ENCODE peak calls at places on chromosome 7, in ten cellular contexts. One of them, this sample, is unnamed.

GRCh38 chr7:47482013-47482761 is 99.7 kb downstream of the TNS3 start:
- DNase-seq in EH: peak
- DNase-seq in NCI-H524: no peak
- DNase-seq in heart left ventricle: peak
- DNase-seq in GM10248: no peak
- DNase-seq in kidney glomerular epithelial cell: peak
- DNase-seq in stimulated activated CD4-positive, alpha-beta T cell treated with anti-CD3 and anti-CD28 coated beads, Interleukin-1b, Interleukin-23, amount 100 ng/mL, for 24 hours: no peak
- DNase-seq in effector CD4-positive, alpha-beta T cell: no peak
- DNase-seq in SHP77: no peak
- DNase-seq in prostate gland: no peak
- DNase-seq in this sample: no peak

GRCh38 chr7:157576415-157576814 is 239.6 kb downstream of the DNAJB6 start:
- DNase-seq in EH: no peak
- DNase-seq in NCI-H524: no peak
- DNase-seq in heart left ventricle: no peak
- DNase-seq in GM10248: no peak
- DNase-seq in kidney glomerular epithelial cell: no peak
- DNase-seq in stimulated activated CD4-positive, alpha-beta T cell treated with anti-CD3 and anti-CD28 coated beads, Interleukin-1b, Interleukin-23, amount 100 ng/mL, for 24 hours: peak
- DNase-seq in effector CD4-positive, alpha-beta T cell: peak
- DNase-seq in SHP77: no peak
- DNase-seq in prostate gland: no peak
- DNase-seq in this sample: peak

GRCh38 chr7:30726296-30727006 is 25.5 kb upstream of the INMT start:
- DNase-seq in EH: no peak
- DNase-seq in NCI-H524: no peak
- DNase-seq in heart left ventricle: no peak
- DNase-seq in GM10248: no peak
- DNase-seq in kidney glomerular epithelial cell: no peak
- DNase-seq in stimulated activated CD4-positive, alpha-beta T cell treated with anti-CD3 and anti-CD28 coated beads, Interleukin-1b, Interleukin-23, amount 100 ng/mL, for 24 hours: no peak
- DNase-seq in effector CD4-positive, alpha-beta T cell: no peak
- DNase-seq in SHP77: no peak
- DNase-seq in prostate gland: no peak
- DNase-seq in this sample: no peak

GRCh38 chr7:105127179-105127578 is 113.2 kb downstream of the KMT2E start:
- DNase-seq in EH: no peak
- DNase-seq in NCI-H524: no peak
- DNase-seq in heart left ventricle: no peak
- DNase-seq in GM10248: no peak
- DNase-seq in kidney glomerular epithelial cell: no peak
- DNase-seq in stimulated activated CD4-positive, alpha-beta T cell treated with anti-CD3 and anti-CD28 coated beads, Interleukin-1b, Interleukin-23, amount 100 ng/mL, for 24 hours: no peak
- DNase-seq in effector CD4-positive, alpha-beta T cell: no peak
- DNase-seq in SHP77: no peak
- DNase-seq in prostate gland: no peak
- DNase-seq in this sample: no peak

GRCh38 chr7:143385891-143386781 is 5.0 kb downstream of the ZYX start:
- DNase-seq in EH: peak
- DNase-seq in NCI-H524: no peak
- DNase-seq in heart left ventricle: no peak
- DNase-seq in GM10248: peak
- DNase-seq in kidney glomerular epithelial cell: peak
- DNase-seq in stimulated activated CD4-positive, alpha-beta T cell treated with anti-CD3 and anti-CD28 coated beads, Interleukin-1b, Interleukin-23, amount 100 ng/mL, for 24 hours: no peak
- DNase-seq in effector CD4-positive, alpha-beta T cell: no peak
- DNase-seq in SHP77: no peak
- DNase-seq in prostate gland: no peak
- DNase-seq in this sample: peak

GRCh38 chr7:149599636-149600206 is 102.1 kb upstream of the ZNF746 start:
- DNase-seq in EH: no peak
- DNase-seq in NCI-H524: no peak
- DNase-seq in heart left ventricle: no peak
- DNase-seq in GM10248: peak
- DNase-seq in kidney glomerular epithelial cell: no peak
- DNase-seq in stimulated activated CD4-positive, alpha-beta T cell treated with anti-CD3 and anti-CD28 coated beads, Interleukin-1b, Interleukin-23, amount 100 ng/mL, for 24 hours: no peak
- DNase-seq in effector CD4-positive, alpha-beta T cell: no peak
- DNase-seq in SHP77: no peak
- DNase-seq in prostate gland: no peak
- DNase-seq in this sample: no peak

GRCh38 chr7:124765401-124766352 is at the start of gene GPR37:
- DNase-seq in EH: peak
- DNase-seq in NCI-H524: peak
- DNase-seq in heart left ventricle: peak
- DNase-seq in GM10248: peak
- DNase-seq in kidney glomerular epithelial cell: peak
- DNase-seq in stimulated activated CD4-positive, alpha-beta T cell treated with anti-CD3 and anti-CD28 coated beads, Interleukin-1b, Interleukin-23, amount 100 ng/mL, for 24 hours: no peak
- DNase-seq in effector CD4-positive, alpha-beta T cell: no peak
- DNase-seq in SHP77: peak
- DNase-seq in prostate gland: peak
- DNase-seq in this sample: no peak

GRCh38 chr7:106926892-106927291 is 61.8 kb downstream of the PIK3CG start:
- DNase-seq in EH: no peak
- DNase-seq in NCI-H524: no peak
- DNase-seq in heart left ventricle: no peak
- DNase-seq in GM10248: no peak
- DNase-seq in kidney glomerular epithelial cell: no peak
- DNase-seq in stimulated activated CD4-positive, alpha-beta T cell treated with anti-CD3 and anti-CD28 coated beads, Interleukin-1b, Interleukin-23, amount 100 ng/mL, for 24 hours: no peak
- DNase-seq in effector CD4-positive, alpha-beta T cell: no peak
- DNase-seq in SHP77: no peak
- DNase-seq in prostate gland: no peak
- DNase-seq in this sample: no peak

GRCh38 chr7:56033671-56034432 is 17.4 kb downstream of the PSPH start:
- DNase-seq in EH: peak
- DNase-seq in NCI-H524: no peak
- DNase-seq in heart left ventricle: peak
- DNase-seq in GM10248: peak
- DNase-seq in kidney glomerular epithelial cell: peak
- DNase-seq in stimulated activated CD4-positive, alpha-beta T cell treated with anti-CD3 and anti-CD28 coated beads, Interleukin-1b, Interleukin-23, amount 100 ng/mL, for 24 hours: no peak
- DNase-seq in effector CD4-positive, alpha-beta T cell: peak
- DNase-seq in SHP77: peak
- DNase-seq in prostate gland: peak
- DNase-seq in this sample: peak

GRCh38 chr7:5523052-5523711 is 99.5 kb upstream of the TNRC18 start:
- DNase-seq in EH: peak
- DNase-seq in NCI-H524: no peak
- DNase-seq in heart left ventricle: no peak
- DNase-seq in GM10248: no peak
- DNase-seq in kidney glomerular epithelial cell: no peak
- DNase-seq in stimulated activated CD4-positive, alpha-beta T cell treated with anti-CD3 and anti-CD28 coated beads, Interleukin-1b, Interleukin-23, amount 100 ng/mL, for 24 hours: no peak
- DNase-seq in effector CD4-positive, alpha-beta T cell: no peak
- DNase-seq in SHP77: no peak
- DNase-seq in prostate gland: no peak
- DNase-seq in this sample: no peak

GRCh38 chr7:116417593-116418345 is 81.8 kb upstream of the CAV2 start:
- DNase-seq in EH: no peak
- DNase-seq in NCI-H524: no peak
- DNase-seq in heart left ventricle: no peak
- DNase-seq in GM10248: no peak
- DNase-seq in kidney glomerular epithelial cell: no peak
- DNase-seq in stimulated activated CD4-positive, alpha-beta T cell treated with anti-CD3 and anti-CD28 coated beads, Interleukin-1b, Interleukin-23, amount 100 ng/mL, for 24 hours: no peak
- DNase-seq in effector CD4-positive, alpha-beta T cell: no peak
- DNase-seq in SHP77: no peak
- DNase-seq in prostate gland: no peak
- DNase-seq in this sample: no peak

GRCh38 chr7:46649896-46650295 is 728.8 kb upstream of the IGFBP3 start:
- DNase-seq in EH: no peak
- DNase-seq in NCI-H524: no peak
- DNase-seq in heart left ventricle: no peak
- DNase-seq in GM10248: no peak
- DNase-seq in kidney glomerular epithelial cell: no peak
- DNase-seq in stimulated activated CD4-positive, alpha-beta T cell treated with anti-CD3 and anti-CD28 coated beads, Interleukin-1b, Interleukin-23, amount 100 ng/mL, for 24 hours: no peak
- DNase-seq in effector CD4-positive, alpha-beta T cell: no peak
- DNase-seq in SHP77: no peak
- DNase-seq in prostate gland: no peak
- DNase-seq in this sample: no peak

GRCh38 chr7:47540053-47540386 is 41.9 kb downstream of the TNS3 start:
- DNase-seq in EH: no peak
- DNase-seq in NCI-H524: no peak
- DNase-seq in heart left ventricle: no peak
- DNase-seq in GM10248: no peak
- DNase-seq in kidney glomerular epithelial cell: no peak
- DNase-seq in stimulated activated CD4-positive, alpha-beta T cell treated with anti-CD3 and anti-CD28 coated beads, Interleukin-1b, Interleukin-23, amount 100 ng/mL, for 24 hours: no peak
- DNase-seq in effector CD4-positive, alpha-beta T cell: no peak
- DNase-seq in SHP77: no peak
- DNase-seq in prostate gland: no peak
- DNase-seq in this sample: no peak

GRCh38 chr7:112297681-112298080 is 91.2 kb downstream of the ZNF277 start:
- DNase-seq in EH: no peak
- DNase-seq in NCI-H524: no peak
- DNase-seq in heart left ventricle: no peak
- DNase-seq in GM10248: no peak
- DNase-seq in kidney glomerular epithelial cell: no peak
- DNase-seq in stimulated activated CD4-positive, alpha-beta T cell treated with anti-CD3 and anti-CD28 coated beads, Interleukin-1b, Interleukin-23, amount 100 ng/mL, for 24 hours: no peak
- DNase-seq in effector CD4-positive, alpha-beta T cell: no peak
- DNase-seq in SHP77: no peak
- DNase-seq in prostate gland: no peak
- DNase-seq in this sample: no peak

GRCh38 chr7:115047968-115048720 is 126.2 kb downstream of the MDFIC start:
- DNase-seq in EH: peak
- DNase-seq in NCI-H524: no peak
- DNase-seq in heart left ventricle: no peak
- DNase-seq in GM10248: no peak
- DNase-seq in kidney glomerular epithelial cell: no peak
- DNase-seq in stimulated activated CD4-positive, alpha-beta T cell treated with anti-CD3 and anti-CD28 coated beads, Interleukin-1b, Interleukin-23, amount 100 ng/mL, for 24 hours: no peak
- DNase-seq in effector CD4-positive, alpha-beta T cell: no peak
- DNase-seq in SHP77: no peak
- DNase-seq in prostate gland: no peak
- DNase-seq in this sample: no peak

GRCh38 chr7:28280516-28280915 is 99.9 kb upstream of the JAZF1 start:
- DNase-seq in EH: no peak
- DNase-seq in NCI-H524: peak
- DNase-seq in heart left ventricle: no peak
- DNase-seq in GM10248: no peak
- DNase-seq in kidney glomerular epithelial cell: no peak
- DNase-seq in stimulated activated CD4-positive, alpha-beta T cell treated with anti-CD3 and anti-CD28 coated beads, Interleukin-1b, Interleukin-23, amount 100 ng/mL, for 24 hours: no peak
- DNase-seq in effector CD4-positive, alpha-beta T cell: no peak
- DNase-seq in SHP77: no peak
- DNase-seq in prostate gland: no peak
- DNase-seq in this sample: no peak

GRCh38 chr7:2716906-2717292 is 28.9 kb downstream of the AMZ1 start:
- DNase-seq in EH: no peak
- DNase-seq in NCI-H524: no peak
- DNase-seq in heart left ventricle: no peak
- DNase-seq in GM10248: no peak
- DNase-seq in kidney glomerular epithelial cell: no peak
- DNase-seq in stimulated activated CD4-positive, alpha-beta T cell treated with anti-CD3 and anti-CD28 coated beads, Interleukin-1b, Interleukin-23, amount 100 ng/mL, for 24 hours: no peak
- DNase-seq in effector CD4-positive, alpha-beta T cell: no peak
- DNase-seq in SHP77: no peak
- DNase-seq in prostate gland: no peak
- DNase-seq in this sample: no peak

GRCh38 chr7:101828308-101829020 is 11.0 kb downstream of the CUX1 start:
- DNase-seq in EH: no peak
- DNase-seq in NCI-H524: no peak
- DNase-seq in heart left ventricle: no peak
- DNase-seq in GM10248: peak
- DNase-seq in kidney glomerular epithelial cell: no peak
- DNase-seq in stimulated activated CD4-positive, alpha-beta T cell treated with anti-CD3 and anti-CD28 coated beads, Interleukin-1b, Interleukin-23, amount 100 ng/mL, for 24 hours: no peak
- DNase-seq in effector CD4-positive, alpha-beta T cell: no peak
- DNase-seq in SHP77: no peak
- DNase-seq in prostate gland: no peak
- DNase-seq in this sample: no peak

GRCh38 chr7:116576350-116577319 is 51.8 kb downstream of the CAV1 start:
- DNase-seq in EH: peak
- DNase-seq in NCI-H524: no peak
- DNase-seq in heart left ventricle: no peak
- DNase-seq in GM10248: no peak
- DNase-seq in kidney glomerular epithelial cell: peak
- DNase-seq in stimulated activated CD4-positive, alpha-beta T cell treated with anti-CD3 and anti-CD28 coated beads, Interleukin-1b, Interleukin-23, amount 100 ng/mL, for 24 hours: no peak
- DNase-seq in effector CD4-positive, alpha-beta T cell: no peak
- DNase-seq in SHP77: no peak
- DNase-seq in prostate gland: no peak
- DNase-seq in this sample: no peak

GRCh38 chr7:155571581-155572345 is 25.4 kb upstream of the CNPY1 start:
- DNase-seq in EH: no peak
- DNase-seq in NCI-H524: peak
- DNase-seq in heart left ventricle: no peak
- DNase-seq in GM10248: no peak
- DNase-seq in kidney glomerular epithelial cell: no peak
- DNase-seq in stimulated activated CD4-positive, alpha-beta T cell treated with anti-CD3 and anti-CD28 coated beads, Interleukin-1b, Interleukin-23, amount 100 ng/mL, for 24 hours: no peak
- DNase-seq in effector CD4-positive, alpha-beta T cell: no peak
- DNase-seq in SHP77: no peak
- DNase-seq in prostate gland: no peak
- DNase-seq in this sample: no peak

GRCh38 chr7:6623589-6624245 is 8.3 kb downstream of the ZNF853 start:
- DNase-seq in EH: no peak
- DNase-seq in NCI-H524: no peak
- DNase-seq in heart left ventricle: no peak
- DNase-seq in GM10248: peak
- DNase-seq in kidney glomerular epithelial cell: no peak
- DNase-seq in stimulated activated CD4-positive, alpha-beta T cell treated with anti-CD3 and anti-CD28 coated beads, Interleukin-1b, Interleukin-23, amount 100 ng/mL, for 24 hours: no peak
- DNase-seq in effector CD4-positive, alpha-beta T cell: no peak
- DNase-seq in SHP77: no peak
- DNase-seq in prostate gland: no peak
- DNase-seq in this sample: peak

GRCh38 chr7:197413-198335 is 5.3 kb downstream of the FAM20C start:
- DNase-seq in EH: no peak
- DNase-seq in NCI-H524: peak
- DNase-seq in heart left ventricle: no peak
- DNase-seq in GM10248: no peak
- DNase-seq in kidney glomerular epithelial cell: no peak
- DNase-seq in stimulated activated CD4-positive, alpha-beta T cell treated with anti-CD3 and anti-CD28 coated beads, Interleukin-1b, Interleukin-23, amount 100 ng/mL, for 24 hours: no peak
- DNase-seq in effector CD4-positive, alpha-beta T cell: no peak
- DNase-seq in SHP77: no peak
- DNase-seq in prostate gland: no peak
- DNase-seq in this sample: no peak

GRCh38 chr7:106009511-106010226 is 46.6 kb downstream of the CDHR3 start:
- DNase-seq in EH: peak
- DNase-seq in NCI-H524: peak
- DNase-seq in heart left ventricle: peak
- DNase-seq in GM10248: peak
- DNase-seq in kidney glomerular epithelial cell: peak
- DNase-seq in stimulated activated CD4-positive, alpha-beta T cell treated with anti-CD3 and anti-CD28 coated beads, Interleukin-1b, Interleukin-23, amount 100 ng/mL, for 24 hours: peak
- DNase-seq in effector CD4-positive, alpha-beta T cell: peak
- DNase-seq in SHP77: peak
- DNase-seq in prostate gland: peak
- DNase-seq in this sample: peak

GRCh38 chr7:105353752-105354328 is 34.9 kb downstream of the SRPK2 start:
- DNase-seq in EH: peak
- DNase-seq in NCI-H524: no peak
- DNase-seq in heart left ventricle: peak
- DNase-seq in GM10248: no peak
- DNase-seq in kidney glomerular epithelial cell: no peak
- DNase-seq in stimulated activated CD4-positive, alpha-beta T cell treated with anti-CD3 and anti-CD28 coated beads, Interleukin-1b, Interleukin-23, amount 100 ng/mL, for 24 hours: no peak
- DNase-seq in effector CD4-positive, alpha-beta T cell: no peak
- DNase-seq in SHP77: no peak
- DNase-seq in prostate gland: no peak
- DNase-seq in this sample: peak

GRCh38 chr7:963236-964078 is 9.0 kb upstream of the ADAP1 start:
- DNase-seq in EH: no peak
- DNase-seq in NCI-H524: peak
- DNase-seq in heart left ventricle: no peak
- DNase-seq in GM10248: no peak
- DNase-seq in kidney glomerular epithelial cell: no peak
- DNase-seq in stimulated activated CD4-positive, alpha-beta T cell treated with anti-CD3 and anti-CD28 coated beads, Interleukin-1b, Interleukin-23, amount 100 ng/mL, for 24 hours: no peak
- DNase-seq in effector CD4-positive, alpha-beta T cell: no peak
- DNase-seq in SHP77: peak
- DNase-seq in prostate gland: no peak
- DNase-seq in this sample: no peak

GRCh38 chr7:149664176-149664575 is 109.2 kb downstream of the ZNF467 start:
- DNase-seq in EH: no peak
- DNase-seq in NCI-H524: no peak
- DNase-seq in heart left ventricle: no peak
- DNase-seq in GM10248: no peak
- DNase-seq in kidney glomerular epithelial cell: no peak
- DNase-seq in stimulated activated CD4-positive, alpha-beta T cell treated with anti-CD3 and anti-CD28 coated beads, Interleukin-1b, Interleukin-23, amount 100 ng/mL, for 24 hours: no peak
- DNase-seq in effector CD4-positive, alpha-beta T cell: no peak
- DNase-seq in SHP77: no peak
- DNase-seq in prostate gland: no peak
- DNase-seq in this sample: no peak

GRCh38 chr7:26007510-26007909 is 144.5 kb upstream of the NFE2L3 start:
- DNase-seq in EH: no peak
- DNase-seq in NCI-H524: no peak
- DNase-seq in heart left ventricle: no peak
- DNase-seq in GM10248: no peak
- DNase-seq in kidney glomerular epithelial cell: no peak
- DNase-seq in stimulated activated CD4-positive, alpha-beta T cell treated with anti-CD3 and anti-CD28 coated beads, Interleukin-1b, Interleukin-23, amount 100 ng/mL, for 24 hours: no peak
- DNase-seq in effector CD4-positive, alpha-beta T cell: no peak
- DNase-seq in SHP77: no peak
- DNase-seq in prostate gland: no peak
- DNase-seq in this sample: no peak

GRCh38 chr7:77837966-77838365 is 39.4 kb downstream of the PHTF2 start:
- DNase-seq in EH: no peak
- DNase-seq in NCI-H524: no peak
- DNase-seq in heart left ventricle: no peak
- DNase-seq in GM10248: no peak
- DNase-seq in kidney glomerular epithelial cell: no peak
- DNase-seq in stimulated activated CD4-positive, alpha-beta T cell treated with anti-CD3 and anti-CD28 coated beads, Interleukin-1b, Interleukin-23, amount 100 ng/mL, for 24 hours: no peak
- DNase-seq in effector CD4-positive, alpha-beta T cell: no peak
- DNase-seq in SHP77: no peak
- DNase-seq in prostate gland: no peak
- DNase-seq in this sample: no peak

This sample was measured in B cell.